ENCODE peak calls at places on chromosomes 4 and X, in seven cellular contexts. Z, I, H, P, D, Y and E are unnamed samples.

GRCh38 chr4:58514299-58514698 is 1404.1 kb upstream of the IGFBP7 start:
- DNase-seq in Z (no peak), I (no peak), H (no peak), P (no peak), D (no peak), Y (no peak), E (no peak)

GRCh38 chr4:52789774-52790173 is 38.5 kb upstream of the ERVMER34-1 start:
- DNase-seq in Z (no peak), I (no peak), H (no peak), P (no peak), D (no peak), Y (no peak), E (no peak)

GRCh38 chr4:113502883-113503282 is 258.7 kb downstream of the CAMK2D start:
- DNase-seq in Z (no peak), I (no peak), H (no peak), P (no peak), D (no peak), Y (no peak), E (no peak)

GRCh38 chr4:129037093-129037492 is 56.2 kb downstream of the SCLT1 start:
- DNase-seq in Z (no peak), I (no peak), H (no peak), P (no peak), D (no peak), Y (no peak), E (no peak)

GRCh38 chr4:117491531-117491930 is 406.2 kb upstream of the TRAM1L1 start:
- DNase-seq in Z (no peak), I (no peak), H (no peak), P (no peak), D (no peak), Y (no peak), E (no peak)

GRCh38 chr4:30802622-30803323 is 82.6 kb downstream of the PCDH7 start:
- DNase-seq in Z (no peak), I (no peak), H (no peak), P (no peak), D (no peak), Y (no peak), E (no peak)

GRCh38 chrX:12970691-12971202 is 4.2 kb upstream of the TMSB4X start:
- DNase-seq in Z (peak), I (peak), H (no peak), P (no peak), D (no peak), Y (no peak), E (no peak)

GRCh38 chrX:134670241-134670811 is 12.1 kb upstream of the PLAC1 start:
- DNase-seq in Z (peak), I (no peak), H (no peak), P (no peak), D (no peak), Y (no peak), E (no peak)

GRCh38 chrX:7515681-7516413 is 327.1 kb upstream of the VCX start:
- DNase-seq in Z (no peak), I (no peak), H (no peak), P (no peak), D (no peak), Y (no peak), E (no peak)

GRCh38 chr4:72564184-72564583 is 4.8 kb downstream of the ADAMTS3 start:
- DNase-seq in Z (no peak), I (no peak), H (no peak), P (no peak), D (no peak), Y (no peak), E (no peak)

GRCh38 chrX:120310861-120311631 is at the start of gene TMEM255A:
- DNase-seq in Z (no peak), I (no peak), H (no peak), P (peak), D (no peak), Y (peak), E (no peak)

GRCh38 chr4:144518181-144518895 is 127.6 kb upstream of the HHIP start:
- DNase-seq in Z (no peak), I (no peak), H (no peak), P (no peak), D (no peak), Y (no peak), E (no peak)

GRCh38 chr4:10063544-10064300 is 42.4 kb upstream of the SLC2A9 start:
- DNase-seq in Z (peak), I (no peak), H (no peak), P (no peak), D (no peak), Y (peak), E (no peak)

GRCh38 chrX:110055616-110056015 is 52.7 kb downstream of the TMEM164 start:
- DNase-seq in Z (no peak), I (no peak), H (no peak), P (no peak), D (no peak), Y (no peak), E (no peak)

DNA sequence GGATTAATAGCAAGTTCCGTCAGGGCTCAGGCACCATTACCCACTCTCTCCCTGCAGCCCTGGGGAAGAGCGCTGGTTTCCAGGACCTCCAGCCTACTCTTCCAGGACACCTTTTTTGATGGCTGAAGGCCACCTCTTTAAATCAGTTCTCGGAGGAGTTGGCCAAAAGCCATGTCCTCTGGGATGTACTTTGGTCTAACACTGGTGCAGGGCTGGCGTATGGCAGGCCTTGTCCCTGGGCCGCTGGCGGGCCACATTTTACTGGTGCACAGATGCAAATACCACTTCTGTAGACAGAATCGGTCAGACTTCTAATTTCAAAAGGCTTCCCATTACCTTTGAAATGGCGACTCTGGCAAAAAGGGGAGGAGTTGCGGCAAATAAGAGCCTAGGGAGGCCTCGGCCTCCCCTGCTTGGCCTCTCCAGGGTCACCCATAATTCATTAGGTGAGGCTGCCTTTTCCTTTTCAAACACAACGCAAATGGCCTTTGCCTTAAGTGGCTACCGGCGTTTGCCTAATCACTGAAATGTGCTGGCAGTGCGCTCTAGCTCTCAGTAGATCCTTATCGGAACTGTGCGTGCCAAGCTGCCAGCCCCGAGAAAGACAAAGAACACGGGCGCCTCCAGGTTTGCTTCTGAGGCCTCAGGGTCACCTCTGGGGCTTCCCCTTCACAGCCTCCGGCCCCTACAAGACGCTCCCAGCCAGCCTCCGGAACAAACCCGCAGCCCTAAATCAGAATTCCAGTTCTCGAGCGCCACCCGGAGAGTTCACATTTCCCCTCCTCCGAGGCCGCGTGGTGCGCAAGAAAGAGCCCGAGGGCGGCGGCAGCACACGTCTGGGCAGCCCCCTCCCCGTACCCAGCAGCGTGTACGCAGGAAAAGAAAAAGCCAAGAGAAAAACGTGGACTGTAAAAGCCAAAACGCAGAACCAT is 76.2 kb upstream of the BCOR start:
- DNase-seq in Z (peak), I (no peak), H (no peak), P (peak), D (no peak), Y (peak), E (no peak)
- TF ChIP-seq TAF1 in Z (no peak), I (peak), H (no peak), P (no peak), D (peak), Y (no peak), E (no peak)

GRCh38 chrX:72127332-72127731 is 4.4 kb downstream of the RTL5 start:
- DNase-seq in Z (no peak), I (no peak), H (no peak), P (no peak), D (no peak), Y (no peak), E (no peak)

GRCh38 chrX:72128183-72128834 is 3.4 kb downstream of the RTL5 start:
- DNase-seq in Z (no peak), I (no peak), H (no peak), P (no peak), D (no peak), Y (no peak), E (no peak)

GRCh38 chrX:72126048-72126415 is 5.7 kb downstream of the RTL5 start:
- DNase-seq in Z (no peak), I (no peak), H (no peak), P (peak), D (no peak), Y (no peak), E (no peak)

GRCh38 chrX:72125331-72126047 is 6.2 kb downstream of the RTL5 start:
- DNase-seq in Z (no peak), I (no peak), H (no peak), P (no peak), D (no peak), Y (no peak), E (no peak)

GRCh38 chrX:72126539-72127140 is 5.1 kb downstream of the RTL5 start:
- DNase-seq in Z (peak), I (no peak), H (peak), P (peak), D (peak), Y (peak), E (peak)
- TF ChIP-seq POLR2AphosphoS5 in Z (no peak), I (no peak), H (no peak), P (no peak), D (no peak), Y (no peak), E (no peak)

GRCh38 chrX:24423960-24424359 is 41.1 kb upstream of the PDK3 start:
- DNase-seq in Z (peak), I (no peak), H (no peak), P (no peak), D (no peak), Y (no peak), E (no peak)
- TF ChIP-seq TAF1 in Z (no peak), I (no peak), H (no peak), P (no peak), D (no peak), Y (no peak), E (no peak)

GRCh38 chrX:22095306-22095705 is 63.2 kb downstream of the PHEX start:
- DNase-seq in Z (no peak), I (no peak), H (no peak), P (no peak), D (no peak), Y (no peak), E (no peak)
- TF ChIP-seq POLR2AphosphoS5 in Z (no peak), I (no peak), H (no peak), P (no peak), D (no peak), Y (no peak), E (no peak)

DNA sequence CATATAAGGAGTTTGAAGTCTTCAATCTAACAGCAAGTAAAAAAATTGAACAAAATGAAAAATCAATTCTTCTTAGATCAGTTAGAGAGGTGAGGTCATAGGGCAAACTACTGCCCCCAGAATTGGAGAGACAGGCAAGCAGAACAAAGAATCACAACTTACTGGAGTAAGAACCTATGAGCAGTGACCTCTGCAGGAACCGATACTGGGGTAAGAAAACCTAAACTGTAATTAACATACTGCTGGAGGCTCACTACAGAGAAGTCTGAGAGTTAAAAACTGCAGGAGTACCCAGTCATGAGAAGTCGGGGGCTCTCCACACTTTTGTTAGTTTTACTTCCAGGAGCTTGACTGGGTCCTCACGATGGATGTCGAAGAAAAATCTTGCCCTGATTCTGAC is 16.0 kb downstream of the CLDN22 start:
- DNase-seq in Z (no peak), I (no peak), H (no peak), P (no peak), D (no peak), Y (no peak), E (no peak)
- TF ChIP-seq TAF1 in Z (no peak), I (no peak), H (no peak), P (no peak), D (no peak), Y (no peak), E (no peak)